ENCODE peak calls at places on chromosomes 4 and X, in four cellular contexts. P, C, H and L are unnamed samples.

GRCh38 chrX:107871136-107871535 is 45.5 kb downstream of the MID2 start:
- DNase-seq in P (no peak), C (no peak), H (no peak), L (no peak)

GRCh38 chr4:65791807-65792308 is 121.6 kb upstream of the EPHA5 start:
- DNase-seq in P (no peak), C (no peak), H (peak; percentile 7), L (no peak)

GRCh38 chrX:20988804-20989203 is 385.4 kb upstream of the CNKSR2 start:
- DNase-seq in P (no peak), C (no peak), H (no peak), L (no peak)

GRCh38 chrX:71282514-71283408 is 674 bp upstream of the NONO start:
- DNase-seq in P (peak; percentile 11), C (peak; percentile 22), H (no peak), L (no peak)

GRCh38 chr4:99458911-99459447 is 23.8 kb upstream of the ADH7 start:
- DNase-seq in P (no peak), C (no peak), H (no peak), L (no peak)

GRCh38 chr4:169270810-169271691 is at the start of gene SH3RF1:
- DNase-seq in P (peak; percentile 37), C (no peak), H (peak; percentile 83), L (peak; percentile 92)

GRCh38 chr4:142396279-142396678 is 449.8 kb downstream of the INPP4B start:
- DNase-seq in P (no peak), C (no peak), H (no peak), L (no peak)

GRCh38 chr4:132332932-132333722 is 816.0 kb upstream of the PCDH10 start:
- DNase-seq in P (no peak), C (no peak), H (peak; percentile 17), L (no peak)

GRCh38 chr4:69147334-69147733 is 51.1 kb downstream of the UGT2B7 start:
- DNase-seq in P (no peak), C (no peak), H (no peak), L (no peak)

GRCh38 chr4:143406523-143406922 is 69.8 kb downstream of the GAB1 start:
- DNase-seq in P (no peak), C (no peak), H (no peak), L (no peak)

GRCh38 chr4:16264798-16265197 is 38.5 kb upstream of the TAPT1 start:
- DNase-seq in P (peak; percentile 46), C (no peak), H (peak; percentile 27), L (no peak)

GRCh38 chr4:157048248-157048647 is 27.7 kb upstream of the GLRB start:
- DNase-seq in P (no peak), C (no peak), H (no peak), L (no peak)

GRCh38 chrX:318739-319578 is at the start of gene GTPBP6:
- DNase-seq in P (peak; percentile 99), C (peak; percentile 87), H (peak; percentile 87), L (peak; percentile 100)

GRCh38 chrX:27674491-27674890 is 84.3 kb downstream of the DCAF8L2 start:
- DNase-seq in P (no peak), C (no peak), H (no peak), L (no peak)

GRCh38 chr4:119227690-119228089 is 15.2 kb downstream of the USP53 start:
- DNase-seq in P (no peak), C (no peak), H (no peak), L (no peak)

GRCh38 chr4:88353324-88353723 is 25.3 kb upstream of the HERC6 start:
- DNase-seq in P (no peak), C (no peak), H (no peak), L (no peak)

GRCh38 chr4:28787947-28788346 is 1927.3 kb downstream of the STIM2 start:
- DNase-seq in P (no peak), C (no peak), H (no peak), L (no peak)

GRCh38 chr4:74473155-74473811 is 28.3 kb downstream of the AREG start:
- DNase-seq in P (no peak), C (no peak), H (no peak), L (peak; percentile 23)

GRCh38 chrX:125205084-125205917 is 114.4 kb upstream of the TEX13C start:
- DNase-seq in P (peak; percentile 63), C (no peak), H (peak; percentile 51), L (peak; percentile 16)